ENCODE peak calls at places on chromosomes 1 and 21, in eight cellular contexts. S is epithelial cell of esophagus, P is tibial artery, N is dorsolateral prefrontal cortex, B is Calu3, U is stomach, T is A549, X is GM20000. V is an unnamed sample.

GRCh38 chr21:38359090-38359489 is 102.3 kb downstream of the KCNJ15 start:
- DNase-seq in B (no peak), P (no peak), T (no peak), S (no peak), N (no peak), X (no peak), U (no peak), V (no peak)

GRCh38 chr1:64295136-64295535 is 91.7 kb downstream of the UBE2U start:
- DNase-seq in N (no peak), T (no peak), S (no peak), P (no peak), B (no peak), X (no peak), U (no peak), V (no peak)

GRCh38 chr1:234538062-234538731 is 59.2 kb upstream of the TARBP1 start:
- DNase-seq in U (no peak), S (no peak), P (no peak), T (no peak), N (no peak), B (no peak), X (no peak), V (no peak)

GRCh38 chr1:208202333-208202987 is 41.7 kb downstream of the PLXNA2 start:
- DNase-seq in P (no peak), X (no peak), N (no peak), S (no peak), B (no peak), U (no peak), T (no peak), V (no peak)

GRCh38 chr1:38558476-38559179 is 300.9 kb downstream of the RRAGC start:
- DNase-seq in B (no peak), N (no peak), X (no peak), S (no peak), T (no peak), P (no peak), U (no peak), V (peak; percentile 84)

GRCh38 chr1:17434016-17434415 is 5.5 kb downstream of the RCC2 start:
- DNase-seq in N (no peak), T (no peak), U (no peak), P (no peak), S (no peak), X (no peak), B (no peak), V (no peak)

GRCh38 chr1:87131809-87132663 is 196.6 kb upstream of the LMO4 start:
- DNase-seq in B (peak; percentile 87), P (peak; percentile 83), T (peak; percentile 59), U (peak; percentile 79), S (peak; percentile 75), N (peak; percentile 91), X (peak; percentile 88), V (peak; percentile 90)

GRCh38 chr1:94727846-94728715 is 92.1 kb upstream of the SLC44A3 start:
- DNase-seq in U (no peak), T (peak; percentile 27), S (peak; percentile 96), P (no peak), N (no peak), B (peak; percentile 79), X (no peak), V (no peak)

GRCh38 chr1:114330451-114330983 is 176.8 kb upstream of the SYT6 start:
- DNase-seq in U (no peak), S (no peak), P (no peak), T (no peak), X (no peak), N (no peak), B (no peak), V (no peak)

GRCh38 chr1:53938136-53938830 is 7.2 kb downstream of the IFT25 start:
- DNase-seq in B (no peak), X (no peak), U (no peak), P (no peak), S (peak; percentile 38), N (no peak), T (no peak), V (no peak)

GRCh38 chr1:208304193-208304712 is 60.1 kb upstream of the PLXNA2 start:
- DNase-seq in X (no peak), T (no peak), U (no peak), N (no peak), P (no peak), B (no peak), S (no peak), V (no peak)

GRCh38 chr1:32724678-32725594 is 22.4 kb upstream of the SYNC start:
- DNase-seq in B (peak; percentile 49), U (peak; percentile 58), S (peak; percentile 93), X (no peak), P (peak; percentile 77), T (peak; percentile 81), N (no peak), V (no peak)

GRCh38 chr1:15089244-15089992 is 64.1 kb upstream of the TMEM51 start:
- DNase-seq in X (no peak), P (no peak), U (peak; percentile 40), B (peak; percentile 57), N (no peak), S (no peak), T (no peak), V (no peak)

GRCh38 chr1:185529673-185530072 is 204.5 kb upstream of the HMCN1 start:
- DNase-seq in X (no peak), N (no peak), T (no peak), U (no peak), S (no peak), B (no peak), P (no peak), V (no peak)

GRCh38 chr1:7070389-7071029 is 285.3 kb downstream of the CAMTA1 start:
- DNase-seq in X (peak; percentile 83), B (peak; percentile 67), U (peak; percentile 56), S (peak; percentile 66), P (peak; percentile 76), T (peak; percentile 52), N (peak; percentile 69), V (peak; percentile 71)

GRCh38 chr1:61050541-61051454 is 31.6 kb upstream of the NFIA start:
- DNase-seq in B (peak; percentile 43), N (peak; percentile 60), T (peak; percentile 28), X (peak; percentile 42), P (peak; percentile 84), U (peak; percentile 49), S (no peak), V (peak; percentile 65)

GRCh38 chr1:22314676-22315075 is 137.0 kb upstream of the ZBTB40 start:
- DNase-seq in U (no peak), N (no peak), T (no peak), B (no peak), X (no peak), P (no peak), S (no peak), V (no peak)

GRCh38 chr1:53148123-53148522 is 5.7 kb upstream of the SLC1A7 start:
- DNase-seq in B (no peak), X (no peak), U (no peak), T (no peak), P (no peak), N (no peak), S (peak; percentile 42), V (no peak)

GRCh38 chr21:33825898-33826297 is 89.7 kb downstream of the ATP5PO start:
- DNase-seq in T (no peak), X (no peak), U (no peak), P (no peak), S (no peak), B (no peak), N (no peak), V (no peak)

GRCh38 chr1:213070399-213070798 is 19.4 kb downstream of the RPS6KC1 start:
- DNase-seq in N (no peak), X (peak; percentile 49), B (peak; percentile 14), P (no peak), U (peak; percentile 46), S (peak; percentile 44), T (no peak), V (no peak)

GRCh38 chr1:239856924-239857323 is 234.8 kb upstream of the FMN2 start:
- DNase-seq in N (no peak), U (no peak), B (no peak), X (no peak), T (no peak), S (no peak), P (no peak), V (no peak)

DNA sequence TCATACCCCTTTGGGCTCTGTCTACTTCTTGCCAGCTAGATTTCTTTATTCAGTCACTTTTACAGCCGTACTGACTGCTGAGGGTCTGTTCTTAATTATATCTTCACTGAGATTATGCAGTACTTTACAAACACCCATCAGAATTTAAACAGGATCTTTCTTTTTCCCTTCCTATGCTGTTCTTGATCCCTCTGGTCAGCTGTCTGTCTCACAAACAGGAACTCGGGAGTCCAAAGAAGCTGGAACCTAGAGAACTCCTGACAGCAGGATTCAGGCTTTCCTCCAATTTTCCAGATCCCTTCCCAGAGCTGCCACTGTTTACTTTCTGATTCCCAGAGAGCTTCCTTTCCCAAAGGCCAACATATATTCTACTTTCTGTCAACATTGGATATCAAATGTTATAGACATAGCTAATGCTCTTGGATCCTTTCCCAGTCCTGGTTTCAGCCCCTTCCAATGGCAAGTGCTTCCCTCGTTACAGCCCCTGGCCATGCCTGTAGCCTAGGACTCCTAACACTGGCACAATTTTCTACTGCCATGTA is 59.5 kb downstream of the ATP2B4 start:
- DNase-seq in B (no peak), U (no peak), S (no peak), N (no peak), X (no peak), T (no peak), P (no peak), V (no peak)
- TF ChIP-seq CTCF in B (no peak), U (no peak), S (no peak), N (no peak), X (no peak), T (no peak), P (no peak), V (no peak)

DNA sequence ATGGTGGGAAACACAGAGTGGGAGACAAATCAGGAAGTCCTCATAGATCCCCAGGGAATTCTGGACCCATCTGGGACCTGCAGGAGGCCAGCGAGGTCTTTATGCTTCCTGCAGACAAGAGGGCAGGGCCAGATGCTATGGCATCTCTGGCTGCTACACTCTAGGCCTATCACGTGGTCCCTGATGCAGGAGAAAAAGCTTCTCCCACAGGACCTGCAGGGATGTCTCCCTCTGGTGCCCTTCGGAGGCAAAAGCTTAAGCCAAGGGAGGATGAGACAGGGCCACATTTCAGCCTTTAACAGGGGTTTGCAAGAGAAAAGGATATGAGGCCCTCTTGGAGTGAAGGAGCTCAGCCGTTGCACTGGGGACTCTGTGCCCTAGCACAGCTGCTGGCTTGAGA is 243.0 kb downstream of the C1orf94 start:
- DNase-seq in U (no peak), B (no peak), T (no peak), X (no peak), P (no peak), N (no peak), S (no peak), V (no peak)
- TF ChIP-seq CTCF in U (no peak), B (no peak), T (no peak), X (no peak), P (no peak), N (no peak), S (no peak), V (peak; percentile 9)

GRCh38 chr1:35192056-35192852 is 691 bp downstream of the SFPQ start:
- DNase-seq in B (peak; percentile 90), U (peak; percentile 87), N (peak; percentile 88), S (peak; percentile 82), T (peak; percentile 46), P (peak; percentile 91), X (peak; percentile 93), V (peak; percentile 91)
- TF ChIP-seq CTCF in B (no peak), U (no peak), N (peak; percentile 31), S (no peak), T (peak; percentile 14), P (peak; percentile 30), X (no peak), V (no peak)

DNA sequence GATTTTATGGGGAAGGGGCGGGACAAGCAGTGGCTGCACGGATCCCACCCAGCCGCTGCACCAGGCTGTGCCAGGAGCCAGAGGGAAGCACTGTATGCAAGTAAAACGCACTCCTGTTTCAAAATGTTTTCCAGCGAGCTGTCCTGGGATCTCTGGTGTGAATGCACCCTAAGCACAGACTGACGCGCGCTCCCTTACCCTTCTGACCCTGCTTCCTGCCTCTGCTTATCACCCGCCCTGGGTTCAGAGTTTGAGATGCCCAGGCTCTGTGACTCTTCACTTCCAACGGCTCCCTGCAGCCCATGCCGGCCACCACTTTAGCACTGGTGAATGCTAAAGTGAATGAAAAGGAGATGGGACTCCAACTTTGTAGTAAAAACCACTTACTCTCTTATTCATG is 131.2 kb downstream of the RHOU start:
- DNase-seq in T (no peak), P (no peak), S (no peak), B (no peak), N (no peak), X (no peak), U (no peak), V (no peak)
- TF ChIP-seq CTCF in T (no peak), P (no peak), S (no peak), B (no peak), N (no peak), X (no peak), U (no peak), V (no peak)

V was measured in nephron progenitor cell.